ENCODE peak calls at places on chromosomes 4 and X, in nine cellular contexts. O is stomach, V is HL-60, Y is endothelial cell of umbilical vein, G is sigmoid colon, Q is transverse colon, D is HCT116, R is breast epithelium, C is GM23338. P is an unnamed sample.

GRCh38 chrX:118773782-118774181 is 46.4 kb downstream of the IL13RA1 start:
- DNase-seq in O (peak), V (no peak), Y (no peak), G (no peak), Q (peak), D (no peak), R (no peak), C (no peak), P (no peak)

GRCh38 chr4:153447175-153447887 is 18.8 kb upstream of the TMEM131L start:
- DNase-seq in O (no peak), V (no peak), Y (no peak), G (no peak), Q (no peak), D (no peak), R (no peak), C (no peak), P (no peak)

GRCh38 chr4:31275906-31276305 is 555.7 kb downstream of the PCDH7 start:
- DNase-seq in O (no peak), V (no peak), Y (peak), G (no peak), Q (no peak), D (no peak), R (no peak), C (peak), P (no peak)

GRCh38 chr4:149291463-149291862 is 524.2 kb downstream of the IQCM start:
- DNase-seq in O (no peak), V (no peak), Y (peak), G (no peak), Q (peak), D (no peak), R (no peak), C (no peak), P (no peak)

GRCh38 chr4:138224614-138225013 is 17.5 kb downstream of the SLC7A11 start:
- DNase-seq in O (no peak), V (no peak), Y (no peak), G (no peak), Q (no peak), D (no peak), R (no peak), C (no peak), P (no peak)

GRCh38 chr4:177147668-177148067 is 162.0 kb upstream of the NEIL3 start:
- DNase-seq in O (no peak), V (no peak), Y (no peak), G (no peak), Q (no peak), D (no peak), R (no peak), C (peak), P (no peak)

GRCh38 chr4:73006286-73006990 is 63.1 kb downstream of the COX18 start:
- DNase-seq in O (no peak), V (no peak), Y (no peak), G (no peak), Q (no peak), D (no peak), R (no peak), C (no peak), P (no peak)

GRCh38 chr4:98657531-98658286 is 702 bp downstream of the TSPAN5 start:
- DNase-seq in O (no peak), V (no peak), Y (peak), G (no peak), Q (peak), D (no peak), R (no peak), C (peak), P (peak)

GRCh38 chrX:130091976-130092522 is 18.2 kb downstream of the ELF4 start:
- DNase-seq in O (peak), V (peak), Y (peak), G (no peak), Q (peak), D (no peak), R (no peak), C (peak), P (peak)

GRCh38 chr4:83639849-83640493 is 104.1 kb downstream of the GPAT3 start:
- DNase-seq in O (peak), V (peak), Y (peak), G (no peak), Q (peak), D (peak), R (peak), C (peak), P (no peak)

GRCh38 chr4:55336138-55337034 is 9.7 kb upstream of the SRD5A3 start:
- DNase-seq in O (no peak), V (no peak), Y (no peak), G (no peak), Q (no peak), D (no peak), R (no peak), C (no peak), P (no peak)

GRCh38 chr4:2489841-2490552 is 21.1 kb downstream of the RNF4 start:
- DNase-seq in O (no peak), V (no peak), Y (peak), G (no peak), Q (no peak), D (no peak), R (no peak), C (no peak), P (no peak)

GRCh38 chr4:88196523-88197185 is 38.2 kb upstream of the ABCG2 start:
- DNase-seq in O (no peak), V (no peak), Y (no peak), G (no peak), Q (no peak), D (no peak), R (no peak), C (no peak), P (no peak)

GRCh38 chr4:68655764-68656444 is 14.5 kb downstream of the UGT2B15 start:
- DNase-seq in O (no peak), V (no peak), Y (no peak), G (no peak), Q (no peak), D (no peak), R (no peak), C (peak), P (no peak)

GRCh38 chr4:72552447-72552846 is 16.6 kb downstream of the ADAMTS3 start:
- DNase-seq in O (no peak), V (no peak), Y (no peak), G (no peak), Q (no peak), D (no peak), R (no peak), C (no peak), P (no peak)

GRCh38 chr4:72984351-72984750 is 85.2 kb downstream of the COX18 start:
- DNase-seq in O (no peak), V (no peak), Y (no peak), G (no peak), Q (no peak), D (no peak), R (no peak), C (no peak), P (no peak)

GRCh38 chrX:51336584-51336983 is 4.0 kb downstream of the NUDT10 start:
- DNase-seq in O (no peak), V (no peak), Y (peak), G (no peak), Q (no peak), D (peak), R (no peak), C (peak), P (no peak)

GRCh38 chrX:72029473-72030411 is 102.0 kb downstream of the RTL5 start:
- DNase-seq in O (no peak), V (no peak), Y (peak), G (peak), Q (no peak), D (no peak), R (peak), C (no peak), P (no peak)

GRCh38 chr4:125140966-125141495 is 173.7 kb upstream of the FAT4 start:
- DNase-seq in O (no peak), V (no peak), Y (no peak), G (no peak), Q (no peak), D (no peak), R (no peak), C (no peak), P (no peak)

GRCh38 chrX:68490644-68491043 is 8.2 kb upstream of the YIPF6 start:
- DNase-seq in O (no peak), V (no peak), Y (peak), G (no peak), Q (no peak), D (no peak), R (no peak), C (peak), P (no peak)

GRCh38 chr4:165208741-165209388 is 1.5 kb downstream of the KLHL2 start:
- DNase-seq in O (no peak), V (no peak), Y (peak), G (no peak), Q (no peak), D (no peak), R (no peak), C (no peak), P (no peak)

GRCh38 chr4:102180080-102180479 is 165.2 kb downstream of the SLC39A8 start:
- DNase-seq in O (no peak), V (no peak), Y (peak), G (no peak), Q (no peak), D (no peak), R (no peak), C (no peak), P (no peak)

GRCh38 chr4:54225671-54226398 is 3.3 kb upstream of the PDGFRA start:
- DNase-seq in O (no peak), V (no peak), Y (no peak), G (no peak), Q (no peak), D (no peak), R (no peak), C (peak), P (no peak)

GRCh38 chr4:152667781-152668180 is 12.0 kb downstream of the TMEM154 start:
- DNase-seq in O (no peak), V (no peak), Y (no peak), G (no peak), Q (no peak), D (no peak), R (no peak), C (no peak), P (no peak)

GRCh38 chr4:185998791-185999190 is 70.2 kb upstream of the TLR3 start:
- DNase-seq in O (no peak), V (no peak), Y (no peak), G (no peak), Q (no peak), D (no peak), R (no peak), C (no peak), P (no peak)

GRCh38 chr4:185999207-185999606 is 69.7 kb upstream of the TLR3 start:
- DNase-seq in O (no peak), V (no peak), Y (no peak), G (no peak), Q (no peak), D (no peak), R (no peak), C (no peak), P (no peak)

GRCh38 chr4:185995665-185996064 is 73.3 kb upstream of the TLR3 start:
- DNase-seq in O (no peak), V (no peak), Y (no peak), G (no peak), Q (no peak), D (no peak), R (no peak), C (no peak), P (no peak)

GRCh38 chr4:185994750-185995149 is 74.2 kb upstream of the TLR3 start:
- DNase-seq in O (no peak), V (no peak), Y (no peak), G (no peak), Q (no peak), D (no peak), R (no peak), C (no peak), P (no peak)

GRCh38 chr4:185997287-185997686 is 71.7 kb upstream of the TLR3 start:
- DNase-seq in O (no peak), V (no peak), Y (no peak), G (no peak), Q (no peak), D (no peak), R (no peak), C (no peak), P (no peak)
- TF ChIP-seq POLR2AphosphoS5 in O (no peak), V (no peak), Y (no peak), G (no peak), Q (no peak), D (no peak), R (no peak), C (no peak), P (no peak)

DNA sequence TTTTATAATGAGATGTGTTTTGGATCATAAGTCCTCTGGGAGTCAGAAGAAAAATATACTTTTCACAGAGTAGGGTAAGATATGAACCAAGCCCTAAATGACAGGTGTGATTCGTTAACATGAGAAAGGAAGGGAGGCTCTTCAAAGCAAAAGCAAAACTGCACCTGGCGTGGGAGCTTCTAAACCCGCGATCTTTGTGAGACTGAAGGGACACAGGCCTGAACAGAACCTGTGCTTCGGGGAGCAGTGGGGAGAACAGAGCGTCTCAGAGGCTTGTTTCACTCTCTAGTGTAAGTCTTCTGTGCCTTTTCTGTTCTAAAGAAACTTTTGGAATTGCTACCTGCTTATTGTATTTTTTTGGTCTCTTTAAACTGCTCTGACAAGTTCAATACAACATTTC is 30.2 kb upstream of the CYP4V2 start:
- DNase-seq in O (no peak), V (no peak), Y (no peak), G (no peak), Q (peak), D (no peak), R (no peak), C (peak), P (no peak)
- TF ChIP-seq POLR2AphosphoS5 in O (no peak), V (no peak), Y (no peak), G (no peak), Q (no peak), D (no peak), R (no peak), C (no peak), P (no peak)

GRCh38 chr4:24979554-24979953 is 51.2 kb downstream of the LGI2 start:
- DNase-seq in O (no peak), V (peak), Y (peak), G (peak), Q (peak), D (no peak), R (no peak), C (no peak), P (no peak)
- TF ChIP-seq POLR2AphosphoS5 in O (peak), V (peak), Y (peak), G (peak), Q (peak), D (no peak), R (peak), C (no peak), P (peak)

DNA sequence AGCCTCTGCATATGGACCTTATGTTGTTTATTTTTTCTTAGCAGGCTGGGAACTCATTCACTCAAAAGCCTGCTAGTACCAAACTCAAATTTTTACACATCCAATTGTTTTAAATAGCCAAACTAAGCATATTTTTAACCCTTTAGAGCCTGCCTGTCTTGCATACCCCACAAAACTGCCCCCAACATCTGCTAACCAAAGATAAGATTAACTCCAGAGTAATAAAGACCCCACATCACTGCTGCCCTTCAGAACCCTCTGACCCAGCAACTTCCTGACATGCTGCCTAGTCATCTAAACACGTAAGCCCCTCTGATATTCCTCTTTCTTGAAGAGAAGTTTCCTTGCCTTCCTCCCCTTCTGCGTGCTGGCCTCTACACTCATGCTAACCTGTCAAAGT is 60.7 kb upstream of the ASB12 start:
- DNase-seq in O (no peak), V (no peak), Y (no peak), G (no peak), Q (no peak), D (no peak), R (no peak), C (no peak), P (no peak)
- TF ChIP-seq POLR2AphosphoS5 in O (no peak), V (no peak), Y (no peak), G (no peak), Q (no peak), D (no peak), R (no peak), C (no peak), P (no peak)

GRCh38 chrX:39956803-39957394 is 140.9 kb downstream of the BCOR start:
- DNase-seq in O (no peak), V (no peak), Y (no peak), G (no peak), Q (no peak), D (no peak), R (no peak), C (no peak), P (no peak)

GRCh38 chrX:39955621-39956020 is 142.1 kb downstream of the BCOR start:
- DNase-seq in O (no peak), V (no peak), Y (no peak), G (no peak), Q (no peak), D (no peak), R (no peak), C (peak), P (no peak)

GRCh38 chrX:39953027-39953426 is 144.7 kb downstream of the BCOR start:
- DNase-seq in O (no peak), V (no peak), Y (no peak), G (no peak), Q (no peak), D (no peak), R (no peak), C (no peak), P (no peak)

GRCh38 chrX:39950035-39950688 is 147.6 kb downstream of the BCOR start:
- DNase-seq in O (no peak), V (no peak), Y (no peak), G (no peak), Q (no peak), D (no peak), R (no peak), C (no peak), P (peak)

DNA sequence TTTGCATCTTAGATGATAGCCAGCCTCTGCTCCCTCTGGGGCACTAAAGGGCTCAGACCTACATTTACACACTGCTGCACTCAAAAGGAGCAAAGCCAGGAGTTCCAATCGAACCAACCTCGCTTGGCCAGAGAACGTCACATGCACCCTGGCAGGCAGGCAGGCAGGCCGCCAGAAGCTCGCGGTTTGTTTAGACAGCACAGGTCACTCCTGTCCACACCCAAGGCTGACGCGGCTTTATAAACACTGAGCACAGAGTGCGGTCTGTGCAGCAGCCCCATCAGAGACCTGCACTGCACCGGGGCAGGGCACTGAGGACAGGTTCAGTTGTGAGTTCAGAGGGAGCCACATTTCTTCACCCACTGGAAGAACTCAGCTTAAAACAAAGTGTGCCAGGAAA is 143.9 kb downstream of the BCOR start:
- DNase-seq in O (peak), V (no peak), Y (peak), G (peak), Q (peak), D (peak), R (peak), C (no peak), P (no peak)
- TF ChIP-seq POLR2AphosphoS5 in O (peak), V (no peak), Y (no peak), G (peak), Q (peak), D (peak), R (no peak), C (no peak), P (no peak)

GRCh38 chr4:86220137-86220536 is 139.7 kb downstream of the MAPK10 start:
- DNase-seq in O (no peak), V (no peak), Y (peak), G (no peak), Q (no peak), D (no peak), R (no peak), C (no peak), P (no peak)

GRCh38 chr4:86221076-86221475 is 138.8 kb downstream of the MAPK10 start:
- DNase-seq in O (no peak), V (no peak), Y (no peak), G (no peak), Q (no peak), D (no peak), R (no peak), C (no peak), P (no peak)

GRCh38 chr4:86223472-86223871 is 136.4 kb downstream of the MAPK10 start:
- DNase-seq in O (no peak), V (peak), Y (peak), G (no peak), Q (no peak), D (peak), R (no peak), C (peak), P (no peak)

GRCh38 chr4:86218721-86219481 is 141.0 kb downstream of the MAPK10 start:
- DNase-seq in O (no peak), V (no peak), Y (peak), G (no peak), Q (no peak), D (no peak), R (no peak), C (no peak), P (no peak)
- TF ChIP-seq POLR2AphosphoS5 in O (no peak), V (no peak), Y (no peak), G (no peak), Q (no peak), D (no peak), R (no peak), C (no peak), P (no peak)

GRCh38 chrX:150570512-150570911 is 2.1 kb downstream of the MTM1 start:
- DNase-seq in O (no peak), V (no peak), Y (peak), G (no peak), Q (no peak), D (no peak), R (no peak), C (no peak), P (no peak)
- TF ChIP-seq POLR2AphosphoS5 in O (no peak), V (no peak), Y (no peak), G (no peak), Q (peak), D (no peak), R (no peak), C (no peak), P (no peak)

DNA sequence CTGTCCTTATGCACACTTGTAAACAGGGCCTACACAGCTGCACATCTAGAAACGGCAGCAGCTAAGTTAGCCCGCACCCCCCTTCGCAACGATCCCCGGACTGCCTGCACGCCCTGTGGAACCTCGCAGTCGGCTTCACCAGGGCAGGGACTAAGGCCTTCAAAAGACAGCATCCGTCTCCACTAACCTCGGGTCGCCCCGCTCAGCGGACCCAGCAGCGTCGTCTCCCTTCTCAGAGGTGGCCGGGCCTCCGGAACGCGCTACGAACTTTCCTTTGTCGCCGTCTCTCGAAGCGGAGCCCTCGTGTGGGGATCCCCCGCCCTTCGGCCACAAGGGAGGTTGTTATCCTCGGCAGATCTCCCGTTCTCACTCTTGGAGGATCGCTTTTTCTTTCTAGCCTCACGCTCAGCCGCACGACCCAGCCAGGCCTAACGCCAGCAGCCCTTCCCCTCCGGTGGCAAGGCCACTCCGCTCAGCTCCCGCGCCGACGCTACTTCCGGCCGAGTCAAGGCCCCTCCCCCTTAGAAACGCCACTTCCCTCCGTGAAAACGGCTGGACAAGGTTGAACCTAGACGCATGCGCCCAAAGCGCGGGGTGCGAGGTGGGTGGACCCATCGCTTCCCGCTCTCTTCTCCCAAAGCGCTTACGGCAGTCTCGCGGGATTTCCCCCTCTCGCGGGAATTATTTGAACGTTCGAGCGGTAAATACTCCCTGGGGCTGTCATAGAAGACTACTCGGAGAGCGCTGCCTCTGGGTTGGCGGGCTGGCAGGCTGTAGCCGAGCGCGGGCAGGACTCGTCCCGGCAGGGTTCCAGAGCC is at the start of the genes DCAF16 and NCAPG:
- DNase-seq in O (peak), V (peak), Y (peak), G (peak), Q (peak), D (peak), R (peak), C (peak), P (peak)
- TF ChIP-seq POLR2AphosphoS5 in O (peak), V (peak), Y (peak), G (peak), Q (peak), D (peak), R (peak), C (peak), P (peak)

GRCh38 chrX:108199691-108200090 is 108.1 kb downstream of the ATG4A start:
- DNase-seq in O (no peak), V (no peak), Y (peak), G (no peak), Q (no peak), D (peak), R (no peak), C (peak), P (no peak)
- TF ChIP-seq POLR2AphosphoS5 in O (peak), V (no peak), Y (no peak), G (no peak), Q (no peak), D (no peak), R (no peak), C (no peak), P (no peak)